ENCODE peak calls at places on chromosomes 12 and 14, in nine cellular contexts. One of them, this sample, is unnamed.

GRCh38 chr14:95254356-95254755 is 65.4 kb downstream of the CLMN start:
- DNase-seq in tibial nerve: no peak
- DNase-seq in IMR-90: no peak
- DNase-seq in cardiac muscle cell: no peak
- DNase-seq in omental fat pad: no peak
- DNase-seq in fibroblast of lung: no peak
- DNase-seq in SK-N-SH: no peak
- DNase-seq in cardiac fibroblast: peak; percentile 33
- DNase-seq in AG10803: peak; percentile 62
- DNase-seq in this sample: no peak

GRCh38 chr14:20530771-20531571 is 25.6 kb downstream of the RNASE10 start:
- DNase-seq in tibial nerve: peak; percentile 92
- DNase-seq in IMR-90: peak; percentile 69
- DNase-seq in cardiac muscle cell: peak; percentile 70
- DNase-seq in omental fat pad: peak; percentile 88
- DNase-seq in fibroblast of lung: peak; percentile 42
- DNase-seq in SK-N-SH: peak; percentile 38
- DNase-seq in cardiac fibroblast: peak; percentile 51
- DNase-seq in AG10803: peak; percentile 65
- DNase-seq in this sample: peak; percentile 42

GRCh38 chr12:94100254-94100653 is 48.1 kb upstream of the PLXNC1 start:
- DNase-seq in tibial nerve: no peak
- DNase-seq in IMR-90: peak; percentile 58
- DNase-seq in cardiac muscle cell: no peak
- DNase-seq in omental fat pad: no peak
- DNase-seq in fibroblast of lung: peak; percentile 92
- DNase-seq in SK-N-SH: no peak
- DNase-seq in cardiac fibroblast: no peak
- DNase-seq in AG10803: peak; percentile 9
- DNase-seq in this sample: no peak

GRCh38 chr12:11621797-11622423 is 27.6 kb upstream of the ETV6 start:
- DNase-seq in tibial nerve: no peak
- DNase-seq in IMR-90: no peak
- DNase-seq in cardiac muscle cell: no peak
- DNase-seq in omental fat pad: no peak
- DNase-seq in fibroblast of lung: peak; percentile 6
- DNase-seq in SK-N-SH: no peak
- DNase-seq in cardiac fibroblast: peak; percentile 21
- DNase-seq in AG10803: no peak
- DNase-seq in this sample: no peak

GRCh38 chr12:56387152-56387551 is 24.5 kb upstream of the APOF start:
- DNase-seq in tibial nerve: no peak
- DNase-seq in IMR-90: peak; percentile 49
- DNase-seq in cardiac muscle cell: no peak
- DNase-seq in omental fat pad: no peak
- DNase-seq in fibroblast of lung: peak; percentile 32
- DNase-seq in SK-N-SH: no peak
- DNase-seq in cardiac fibroblast: peak; percentile 42
- DNase-seq in AG10803: peak; percentile 48
- DNase-seq in this sample: no peak

GRCh38 chr12:25249951-25250738 is 584 bp downstream of the KRAS start:
- DNase-seq in tibial nerve: peak; percentile 10
- DNase-seq in IMR-90: peak; percentile 20
- DNase-seq in cardiac muscle cell: peak; percentile 55
- DNase-seq in omental fat pad: no peak
- DNase-seq in fibroblast of lung: peak; percentile 20
- DNase-seq in SK-N-SH: peak; percentile 71
- DNase-seq in cardiac fibroblast: peak; percentile 23
- DNase-seq in AG10803: peak; percentile 9
- DNase-seq in this sample: no peak

GRCh38 chr12:125295550-125295949 is 230.3 kb downstream of the AACS start:
- DNase-seq in tibial nerve: no peak
- DNase-seq in IMR-90: no peak
- DNase-seq in cardiac muscle cell: no peak
- DNase-seq in omental fat pad: no peak
- DNase-seq in fibroblast of lung: no peak
- DNase-seq in SK-N-SH: no peak
- DNase-seq in cardiac fibroblast: no peak
- DNase-seq in AG10803: no peak
- DNase-seq in this sample: no peak

GRCh38 chr14:32300146-32300545 is 29.0 kb upstream of the AKAP6 start:
- DNase-seq in tibial nerve: no peak
- DNase-seq in IMR-90: no peak
- DNase-seq in cardiac muscle cell: peak; percentile 8
- DNase-seq in omental fat pad: no peak
- DNase-seq in fibroblast of lung: no peak
- DNase-seq in SK-N-SH: no peak
- DNase-seq in cardiac fibroblast: no peak
- DNase-seq in AG10803: no peak
- DNase-seq in this sample: no peak

GRCh38 chr12:76057316-76057715 is 25.7 kb upstream of the PHLDA1 start:
- DNase-seq in tibial nerve: no peak
- DNase-seq in IMR-90: no peak
- DNase-seq in cardiac muscle cell: no peak
- DNase-seq in omental fat pad: no peak
- DNase-seq in fibroblast of lung: no peak
- DNase-seq in SK-N-SH: no peak
- DNase-seq in cardiac fibroblast: no peak
- DNase-seq in AG10803: no peak
- DNase-seq in this sample: no peak

GRCh38 chr14:89241934-89242670 is 174.9 kb downstream of the FOXN3 start:
- DNase-seq in tibial nerve: no peak
- DNase-seq in IMR-90: no peak
- DNase-seq in cardiac muscle cell: no peak
- DNase-seq in omental fat pad: no peak
- DNase-seq in fibroblast of lung: no peak
- DNase-seq in SK-N-SH: no peak
- DNase-seq in cardiac fibroblast: no peak
- DNase-seq in AG10803: no peak
- DNase-seq in this sample: no peak

GRCh38 chr12:53515291-53515680 is 8.0 kb upstream of the NPFF start:
- DNase-seq in tibial nerve: no peak
- DNase-seq in IMR-90: no peak
- DNase-seq in cardiac muscle cell: no peak
- DNase-seq in omental fat pad: no peak
- DNase-seq in fibroblast of lung: no peak
- DNase-seq in SK-N-SH: no peak
- DNase-seq in cardiac fibroblast: no peak
- DNase-seq in AG10803: no peak
- DNase-seq in this sample: no peak

GRCh38 chr12:41531147-41531829 is 343.2 kb downstream of the PDZRN4 start:
- DNase-seq in tibial nerve: peak; percentile 21
- DNase-seq in IMR-90: peak; percentile 4
- DNase-seq in cardiac muscle cell: no peak
- DNase-seq in omental fat pad: no peak
- DNase-seq in fibroblast of lung: no peak
- DNase-seq in SK-N-SH: no peak
- DNase-seq in cardiac fibroblast: peak; percentile 30
- DNase-seq in AG10803: no peak
- DNase-seq in this sample: no peak

GRCh38 chr12:18068355-18068754 is 21.6 kb downstream of the RERGL start:
- DNase-seq in tibial nerve: no peak
- DNase-seq in IMR-90: no peak
- DNase-seq in cardiac muscle cell: no peak
- DNase-seq in omental fat pad: no peak
- DNase-seq in fibroblast of lung: no peak
- DNase-seq in SK-N-SH: no peak
- DNase-seq in cardiac fibroblast: no peak
- DNase-seq in AG10803: no peak
- DNase-seq in this sample: no peak

GRCh38 chr12:53493610-53494391 is 5.5 kb downstream of the MAP3K12 start:
- DNase-seq in tibial nerve: no peak
- DNase-seq in IMR-90: no peak
- DNase-seq in cardiac muscle cell: peak; percentile 36
- DNase-seq in omental fat pad: no peak
- DNase-seq in fibroblast of lung: no peak
- DNase-seq in SK-N-SH: no peak
- DNase-seq in cardiac fibroblast: no peak
- DNase-seq in AG10803: no peak
- DNase-seq in this sample: no peak

GRCh38 chr12:13165578-13166120 is 30.9 kb upstream of the EMP1 start:
- DNase-seq in tibial nerve: peak; percentile 57
- DNase-seq in IMR-90: peak; percentile 78
- DNase-seq in cardiac muscle cell: no peak
- DNase-seq in omental fat pad: peak; percentile 71
- DNase-seq in fibroblast of lung: peak; percentile 79
- DNase-seq in SK-N-SH: no peak
- DNase-seq in cardiac fibroblast: peak; percentile 80
- DNase-seq in AG10803: peak; percentile 77
- DNase-seq in this sample: peak; percentile 30

GRCh38 chr14:73747386-73748211 is 33.4 kb upstream of the PNMA1 start:
- DNase-seq in tibial nerve: no peak
- DNase-seq in IMR-90: no peak
- DNase-seq in cardiac muscle cell: no peak
- DNase-seq in omental fat pad: no peak
- DNase-seq in fibroblast of lung: no peak
- DNase-seq in SK-N-SH: no peak
- DNase-seq in cardiac fibroblast: no peak
- DNase-seq in AG10803: no peak
- DNase-seq in this sample: no peak

GRCh38 chr14:73748858-73749357 is 34.7 kb upstream of the PNMA1 start:
- DNase-seq in tibial nerve: no peak
- DNase-seq in IMR-90: no peak
- DNase-seq in cardiac muscle cell: no peak
- DNase-seq in omental fat pad: no peak
- DNase-seq in fibroblast of lung: no peak
- DNase-seq in SK-N-SH: no peak
- DNase-seq in cardiac fibroblast: no peak
- DNase-seq in AG10803: no peak
- DNase-seq in this sample: no peak

GRCh38 chr14:73745571-73746539 is 31.7 kb upstream of the PNMA1 start:
- DNase-seq in tibial nerve: no peak
- DNase-seq in IMR-90: no peak
- DNase-seq in cardiac muscle cell: no peak
- DNase-seq in omental fat pad: no peak
- DNase-seq in fibroblast of lung: no peak
- DNase-seq in SK-N-SH: peak; percentile 40
- DNase-seq in cardiac fibroblast: no peak
- DNase-seq in AG10803: no peak
- DNase-seq in this sample: no peak

GRCh38 chr14:73744874-73745529 is 30.8 kb upstream of the PNMA1 start:
- DNase-seq in tibial nerve: no peak
- DNase-seq in IMR-90: no peak
- DNase-seq in cardiac muscle cell: no peak
- DNase-seq in omental fat pad: no peak
- DNase-seq in fibroblast of lung: no peak
- DNase-seq in SK-N-SH: no peak
- DNase-seq in cardiac fibroblast: no peak
- DNase-seq in AG10803: no peak
- DNase-seq in this sample: no peak

GRCh38 chr14:73746540-73747385 is 32.6 kb upstream of the PNMA1 start:
- DNase-seq in tibial nerve: no peak
- DNase-seq in IMR-90: no peak
- DNase-seq in cardiac muscle cell: no peak
- DNase-seq in omental fat pad: no peak
- DNase-seq in fibroblast of lung: no peak
- DNase-seq in SK-N-SH: peak; percentile 70
- DNase-seq in cardiac fibroblast: no peak
- DNase-seq in AG10803: no peak
- DNase-seq in this sample: no peak
- TF ChIP-seq CTCF in tibial nerve: no peak
- TF ChIP-seq CTCF in IMR-90: peak; percentile 38
- TF ChIP-seq CTCF in cardiac muscle cell: peak; percentile 23
- TF ChIP-seq CTCF in omental fat pad: no peak
- TF ChIP-seq CTCF in fibroblast of lung: peak; percentile 34
- TF ChIP-seq CTCF in SK-N-SH: peak; percentile 19
- TF ChIP-seq CTCF in cardiac fibroblast: peak; percentile 21
- TF ChIP-seq CTCF in AG10803: peak; percentile 42
- TF ChIP-seq CTCF in this sample: no peak

GRCh38 chr12:9149372-9149771 is 33.7 kb upstream of the A2M start:
- DNase-seq in tibial nerve: no peak
- DNase-seq in IMR-90: no peak
- DNase-seq in cardiac muscle cell: no peak
- DNase-seq in omental fat pad: no peak
- DNase-seq in fibroblast of lung: no peak
- DNase-seq in SK-N-SH: no peak
- DNase-seq in cardiac fibroblast: no peak
- DNase-seq in AG10803: no peak
- DNase-seq in this sample: no peak
- TF ChIP-seq CTCF in tibial nerve: no peak
- TF ChIP-seq CTCF in IMR-90: no peak
- TF ChIP-seq CTCF in cardiac muscle cell: no peak
- TF ChIP-seq CTCF in omental fat pad: no peak
- TF ChIP-seq CTCF in fibroblast of lung: no peak
- TF ChIP-seq CTCF in SK-N-SH: no peak
- TF ChIP-seq CTCF in cardiac fibroblast: no peak
- TF ChIP-seq CTCF in AG10803: no peak
- TF ChIP-seq CTCF in this sample: peak; percentile 9

GRCh38 chr12:1544991-1545700 is 49.2 kb downstream of the FBXL14 start:
- DNase-seq in tibial nerve: peak; percentile 37
- DNase-seq in IMR-90: peak; percentile 43
- DNase-seq in cardiac muscle cell: no peak
- DNase-seq in omental fat pad: no peak
- DNase-seq in fibroblast of lung: peak; percentile 35
- DNase-seq in SK-N-SH: no peak
- DNase-seq in cardiac fibroblast: peak; percentile 66
- DNase-seq in AG10803: peak; percentile 58
- DNase-seq in this sample: no peak
- TF ChIP-seq CTCF in tibial nerve: no peak
- TF ChIP-seq CTCF in IMR-90: peak; percentile 33
- TF ChIP-seq CTCF in cardiac muscle cell: peak; percentile 49
- TF ChIP-seq CTCF in omental fat pad: no peak
- TF ChIP-seq CTCF in fibroblast of lung: peak; percentile 48
- TF ChIP-seq CTCF in SK-N-SH: peak; percentile 43
- TF ChIP-seq CTCF in cardiac fibroblast: peak; percentile 30
- TF ChIP-seq CTCF in AG10803: peak; percentile 53
- TF ChIP-seq CTCF in this sample: peak; percentile 32

GRCh38 chr12:32298917-32299316 is 100.4 kb upstream of the FGD4 start:
- DNase-seq in tibial nerve: no peak
- DNase-seq in IMR-90: no peak
- DNase-seq in cardiac muscle cell: no peak
- DNase-seq in omental fat pad: no peak
- DNase-seq in fibroblast of lung: no peak
- DNase-seq in SK-N-SH: peak; percentile 26
- DNase-seq in cardiac fibroblast: no peak
- DNase-seq in AG10803: peak; percentile 68
- DNase-seq in this sample: no peak

GRCh38 chr12:32292175-32292574 is 107.2 kb upstream of the FGD4 start:
- DNase-seq in tibial nerve: no peak
- DNase-seq in IMR-90: no peak
- DNase-seq in cardiac muscle cell: no peak
- DNase-seq in omental fat pad: no peak
- DNase-seq in fibroblast of lung: no peak
- DNase-seq in SK-N-SH: no peak
- DNase-seq in cardiac fibroblast: no peak
- DNase-seq in AG10803: no peak
- DNase-seq in this sample: no peak

GRCh38 chr12:32290411-32290810 is 108.9 kb upstream of the FGD4 start:
- DNase-seq in tibial nerve: no peak
- DNase-seq in IMR-90: peak; percentile 56
- DNase-seq in cardiac muscle cell: no peak
- DNase-seq in omental fat pad: no peak
- DNase-seq in fibroblast of lung: peak; percentile 77
- DNase-seq in SK-N-SH: no peak
- DNase-seq in cardiac fibroblast: peak; percentile 20
- DNase-seq in AG10803: peak; percentile 34
- DNase-seq in this sample: no peak

GRCh38 chr12:32296541-32296940 is 102.8 kb upstream of the FGD4 start:
- DNase-seq in tibial nerve: no peak
- DNase-seq in IMR-90: no peak
- DNase-seq in cardiac muscle cell: no peak
- DNase-seq in omental fat pad: no peak
- DNase-seq in fibroblast of lung: no peak
- DNase-seq in SK-N-SH: no peak
- DNase-seq in cardiac fibroblast: no peak
- DNase-seq in AG10803: peak; percentile 24
- DNase-seq in this sample: no peak

GRCh38 chr12:32293808-32294419 is 105.4 kb upstream of the FGD4 start:
- DNase-seq in tibial nerve: no peak
- DNase-seq in IMR-90: no peak
- DNase-seq in cardiac muscle cell: no peak
- DNase-seq in omental fat pad: no peak
- DNase-seq in fibroblast of lung: no peak
- DNase-seq in SK-N-SH: no peak
- DNase-seq in cardiac fibroblast: no peak
- DNase-seq in AG10803: no peak
- DNase-seq in this sample: no peak
- TF ChIP-seq CTCF in tibial nerve: no peak
- TF ChIP-seq CTCF in IMR-90: no peak
- TF ChIP-seq CTCF in cardiac muscle cell: no peak
- TF ChIP-seq CTCF in omental fat pad: no peak
- TF ChIP-seq CTCF in fibroblast of lung: no peak
- TF ChIP-seq CTCF in SK-N-SH: peak; percentile 38
- TF ChIP-seq CTCF in cardiac fibroblast: no peak
- TF ChIP-seq CTCF in AG10803: no peak
- TF ChIP-seq CTCF in this sample: no peak